ENCODE peak calls at places on chromosomes 13 and 19, in five cellular contexts. One of them, this sample, is unnamed.

GRCh38 chr13:98141938-98142426 is 912 bp upstream of the FARP1 start:
- DNase-seq in heart right ventricle: peak; percentile 19
- DNase-seq in adipocyte: no peak
- DNase-seq in IMR-90: no peak
- DNase-seq in lower lobe of right lung: peak; percentile 58
- DNase-seq in this sample: no peak

GRCh38 chr13:107459430-107459829 is 755.9 kb downstream of the LIG4 start:
- DNase-seq in lower lobe of right lung: no peak
- DNase-seq in adipocyte: peak; percentile 87
- DNase-seq in IMR-90: peak; percentile 85
- DNase-seq in heart right ventricle: no peak
- DNase-seq in this sample: no peak

GRCh38 chr13:30224732-30225131 is 82.6 kb downstream of the KATNAL1 start:
- DNase-seq in IMR-90: peak; percentile 30
- DNase-seq in adipocyte: no peak
- DNase-seq in lower lobe of right lung: no peak
- DNase-seq in heart right ventricle: no peak
- DNase-seq in this sample: no peak

GRCh38 chr19:28010656-28011055 is 1202.3 kb downstream of the UQCRFS1 start:
- DNase-seq in heart right ventricle: no peak
- DNase-seq in adipocyte: no peak
- DNase-seq in lower lobe of right lung: no peak
- DNase-seq in IMR-90: no peak
- DNase-seq in this sample: no peak

GRCh38 chr13:51502206-51502651 is 49.4 kb upstream of the INTS6 start:
- DNase-seq in IMR-90: peak; percentile 59
- DNase-seq in heart right ventricle: no peak
- DNase-seq in adipocyte: peak; percentile 15
- DNase-seq in lower lobe of right lung: no peak
- DNase-seq in this sample: no peak

GRCh38 chr13:30145709-30146367 is 161.5 kb downstream of the KATNAL1 start:
- DNase-seq in adipocyte: no peak
- DNase-seq in IMR-90: no peak
- DNase-seq in lower lobe of right lung: no peak
- DNase-seq in heart right ventricle: no peak
- DNase-seq in this sample: no peak

GRCh38 chr19:29277107-29277506 is 64.2 kb upstream of the UQCRFS1 start:
- DNase-seq in heart right ventricle: no peak
- DNase-seq in lower lobe of right lung: no peak
- DNase-seq in adipocyte: no peak
- DNase-seq in IMR-90: no peak
- DNase-seq in this sample: peak; percentile 50

GRCh38 chr19:10105241-10106099 is 692 bp upstream of the PPAN start:
- DNase-seq in lower lobe of right lung: no peak
- DNase-seq in adipocyte: no peak
- DNase-seq in heart right ventricle: no peak
- DNase-seq in IMR-90: no peak
- DNase-seq in this sample: no peak

GRCh38 chr19:43643326-43643725 is 3.7 kb upstream of the CADM4 start:
- DNase-seq in adipocyte: no peak
- DNase-seq in IMR-90: no peak
- DNase-seq in heart right ventricle: no peak
- DNase-seq in lower lobe of right lung: no peak
- DNase-seq in this sample: peak; percentile 44

GRCh38 chr19:6516659-6517291 is 14.1 kb upstream of the TNFSF9 start:
- DNase-seq in lower lobe of right lung: peak; percentile 94
- DNase-seq in IMR-90: peak; percentile 62
- DNase-seq in heart right ventricle: peak; percentile 94
- DNase-seq in adipocyte: peak; percentile 97
- DNase-seq in this sample: peak; percentile 82

GRCh38 chr19:53015730-53016129 is 2.0 kb downstream of the ERVV-1 start:
- DNase-seq in adipocyte: no peak
- DNase-seq in heart right ventricle: no peak
- DNase-seq in IMR-90: no peak
- DNase-seq in lower lobe of right lung: no peak
- DNase-seq in this sample: no peak

GRCh38 chr13:110813646-110814624 is 100.4 kb downstream of the ING1 start:
- DNase-seq in heart right ventricle: no peak
- DNase-seq in adipocyte: no peak
- DNase-seq in IMR-90: no peak
- DNase-seq in lower lobe of right lung: no peak
- DNase-seq in this sample: no peak

GRCh38 chr13:92260363-92260762 is 861.9 kb downstream of the GPC5 start:
- DNase-seq in heart right ventricle: no peak
- DNase-seq in IMR-90: no peak
- DNase-seq in lower lobe of right lung: no peak
- DNase-seq in adipocyte: no peak
- DNase-seq in this sample: no peak

GRCh38 chr19:43957891-43958290 is 6.9 kb downstream of the ZNF221 start:
- DNase-seq in lower lobe of right lung: no peak
- DNase-seq in adipocyte: peak; percentile 69
- DNase-seq in IMR-90: peak; percentile 89
- DNase-seq in heart right ventricle: no peak
- DNase-seq in this sample: no peak

GRCh38 chr13:30744056-30744684 is 8.8 kb downstream of the ALOX5AP start:
- DNase-seq in IMR-90: peak; percentile 61
- DNase-seq in heart right ventricle: no peak
- DNase-seq in lower lobe of right lung: peak; percentile 73
- DNase-seq in adipocyte: peak; percentile 32
- DNase-seq in this sample: no peak

GRCh38 chr13:98741741-98742435 is 10.6 kb downstream of the SLC15A1 start:
- DNase-seq in heart right ventricle: no peak
- DNase-seq in adipocyte: no peak
- DNase-seq in lower lobe of right lung: no peak
- DNase-seq in IMR-90: no peak
- DNase-seq in this sample: no peak

GRCh38 chr13:24076124-24076523 is 84.4 kb upstream of the SPATA13 start:
- DNase-seq in adipocyte: no peak
- DNase-seq in IMR-90: no peak
- DNase-seq in heart right ventricle: no peak
- DNase-seq in lower lobe of right lung: no peak
- DNase-seq in this sample: no peak

GRCh38 chr19:2494084-2494446 is 18.1 kb downstream of the GADD45B start:
- DNase-seq in adipocyte: peak; percentile 62
- DNase-seq in heart right ventricle: no peak
- DNase-seq in lower lobe of right lung: no peak
- DNase-seq in IMR-90: peak; percentile 65
- DNase-seq in this sample: peak; percentile 52

DNA sequence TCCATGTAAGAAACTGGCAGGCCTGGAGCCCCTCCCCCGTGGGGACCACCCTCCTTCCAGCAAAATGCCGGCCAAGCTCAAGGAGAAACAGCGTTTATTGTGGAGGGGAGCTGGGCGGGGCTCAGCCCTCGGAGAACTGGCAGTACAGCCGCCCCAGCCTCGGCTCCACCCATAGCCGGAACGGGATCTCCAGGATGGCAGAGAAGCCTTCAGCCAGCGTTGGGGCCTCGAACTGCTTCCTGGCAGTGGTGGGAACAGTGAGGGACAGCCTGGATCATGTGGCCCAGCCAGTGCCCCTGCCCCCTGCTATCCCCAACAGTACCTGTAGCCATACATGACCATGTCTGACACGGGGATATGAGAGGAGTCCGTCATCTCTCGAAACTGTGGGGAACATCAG is 6.2 kb downstream of the PNKP start:
- DNase-seq in adipocyte: no peak
- DNase-seq in lower lobe of right lung: peak; percentile 49
- DNase-seq in heart right ventricle: peak; percentile 48
- DNase-seq in IMR-90: no peak
- DNase-seq in this sample: no peak
- H3K36me3 ChIP-seq in adipocyte: peaks cover 57% of the 10 kb centered on the region
- H3K36me3 ChIP-seq in lower lobe of right lung: peaks cover 85% of the 10 kb centered on the region
- H3K36me3 ChIP-seq in heart right ventricle: no peaks in the 10 kb centered on the region
- H3K36me3 ChIP-seq in IMR-90: peaks cover 74% of the 10 kb centered on the region
- H3K36me3 ChIP-seq in this sample: peaks cover 78% of the 10 kb centered on the region

DNA sequence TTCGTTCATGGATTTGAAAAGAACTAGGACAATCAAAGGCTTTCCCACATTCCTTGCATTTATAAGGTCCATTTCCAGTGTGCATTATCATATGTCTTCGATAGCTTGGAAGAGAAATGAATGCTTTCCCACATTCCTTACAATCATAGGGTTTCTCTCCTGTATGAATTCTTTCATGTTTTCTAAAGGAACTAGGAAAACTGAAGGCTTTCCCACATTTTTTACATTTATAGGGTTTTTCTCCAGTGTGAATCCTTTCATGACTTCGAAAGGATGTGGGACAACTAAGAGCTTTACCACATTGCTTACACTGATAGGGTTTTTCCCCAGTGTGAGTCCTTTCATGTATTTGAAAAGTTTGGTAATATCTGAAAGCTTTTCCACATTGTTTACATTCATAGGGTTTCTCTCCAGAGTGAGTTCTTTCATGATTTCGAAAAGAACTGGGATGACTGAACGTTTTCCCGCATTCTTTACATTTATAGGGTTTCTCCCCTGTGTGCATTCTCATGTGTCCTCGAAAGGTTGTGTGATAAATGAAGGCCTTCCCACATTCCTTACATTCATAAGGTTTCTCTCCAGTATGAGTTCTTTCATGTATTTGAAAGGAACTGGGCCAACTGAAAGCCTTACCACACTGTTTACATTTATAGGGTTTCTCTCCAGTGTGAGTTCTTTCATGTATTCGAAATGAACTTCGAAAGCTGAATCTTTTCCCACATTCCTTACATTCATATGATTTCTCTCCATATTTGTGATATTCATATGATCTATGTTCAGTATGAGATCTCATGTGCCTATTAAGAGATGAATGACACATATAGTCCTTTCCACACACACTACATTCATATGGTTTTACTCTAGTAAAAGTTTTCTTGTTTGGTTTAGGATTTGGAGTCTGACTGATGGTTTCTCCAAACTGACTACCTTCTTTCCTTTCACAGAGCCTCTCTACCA is 19.6 kb downstream of the ZNF709 start:
- DNase-seq in IMR-90: no peak
- DNase-seq in heart right ventricle: no peak
- DNase-seq in adipocyte: no peak
- DNase-seq in lower lobe of right lung: no peak
- DNase-seq in this sample: no peak
- H3K36me3 ChIP-seq in IMR-90: peaks cover 8% of the 10 kb centered on the region
- H3K36me3 ChIP-seq in heart right ventricle: peaks cover 4% of the 10 kb centered on the region
- H3K36me3 ChIP-seq in adipocyte: peaks cover 22% of the 10 kb centered on the region
- H3K36me3 ChIP-seq in lower lobe of right lung: peaks cover 14% of the 10 kb centered on the region
- H3K36me3 ChIP-seq in this sample: peaks cover 9% of the 10 kb centered on the region

GRCh38 chr13:42307461-42307860 is 35.5 kb downstream of the AKAP11 start:
- DNase-seq in IMR-90: no peak
- DNase-seq in adipocyte: no peak
- DNase-seq in lower lobe of right lung: no peak
- DNase-seq in heart right ventricle: no peak
- DNase-seq in this sample: no peak
- H3K36me3 ChIP-seq in IMR-90: peaks cover 12% of the 10 kb centered on the region
- H3K36me3 ChIP-seq in adipocyte: peaks cover 52% of the 10 kb centered on the region
- H3K36me3 ChIP-seq in lower lobe of right lung: peaks cover 37% of the 10 kb centered on the region
- H3K36me3 ChIP-seq in heart right ventricle: no peaks in the 10 kb centered on the region
- H3K36me3 ChIP-seq in this sample: peaks cover 46% of the 10 kb centered on the region

DNA sequence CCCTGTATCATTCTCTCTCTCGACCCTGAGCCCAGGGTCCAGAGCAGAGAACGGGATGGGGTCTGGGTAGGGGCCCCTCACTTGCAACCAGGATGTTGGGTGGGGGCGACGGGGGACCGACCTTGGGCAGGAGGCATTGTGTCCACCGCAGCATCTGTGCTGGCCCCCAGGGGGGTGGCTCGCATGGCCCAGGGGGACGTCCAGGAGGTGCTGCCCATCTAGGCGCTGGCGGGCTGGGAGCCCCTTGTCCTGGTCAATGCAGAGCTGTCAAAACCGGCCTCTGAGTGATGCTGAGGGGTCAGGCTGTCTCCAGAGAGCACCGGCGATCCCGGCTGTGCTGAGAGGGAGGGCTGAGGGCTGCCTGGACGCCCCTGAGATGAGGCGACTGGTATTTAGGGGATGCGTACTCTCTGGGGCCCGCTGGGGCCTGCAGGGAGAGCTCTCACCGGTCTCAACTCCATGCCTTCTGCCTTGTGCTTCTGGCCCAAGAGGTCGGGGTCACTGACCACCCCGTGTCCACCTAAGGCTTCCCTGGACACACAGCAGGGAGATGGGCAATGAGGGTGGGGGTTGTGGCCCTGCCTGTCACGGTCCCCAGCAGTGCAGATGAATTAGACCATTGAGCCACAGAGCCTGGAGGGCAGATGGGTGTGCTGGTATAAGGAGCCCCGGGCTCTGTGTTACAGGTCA is 8.5 kb downstream of the RPS9 start:
- DNase-seq in lower lobe of right lung: no peak
- DNase-seq in IMR-90: no peak
- DNase-seq in heart right ventricle: no peak
- DNase-seq in adipocyte: no peak
- DNase-seq in this sample: peak; percentile 35
- H3K36me3 ChIP-seq in lower lobe of right lung: peaks cover 41% of the 10 kb centered on the region
- H3K36me3 ChIP-seq in IMR-90: peaks cover 37% of the 10 kb centered on the region
- H3K36me3 ChIP-seq in heart right ventricle: no peaks in the 10 kb centered on the region
- H3K36me3 ChIP-seq in adipocyte: peaks cover 46% of the 10 kb centered on the region
- H3K36me3 ChIP-seq in this sample: peaks cover 68% of the 10 kb centered on the region

DNA sequence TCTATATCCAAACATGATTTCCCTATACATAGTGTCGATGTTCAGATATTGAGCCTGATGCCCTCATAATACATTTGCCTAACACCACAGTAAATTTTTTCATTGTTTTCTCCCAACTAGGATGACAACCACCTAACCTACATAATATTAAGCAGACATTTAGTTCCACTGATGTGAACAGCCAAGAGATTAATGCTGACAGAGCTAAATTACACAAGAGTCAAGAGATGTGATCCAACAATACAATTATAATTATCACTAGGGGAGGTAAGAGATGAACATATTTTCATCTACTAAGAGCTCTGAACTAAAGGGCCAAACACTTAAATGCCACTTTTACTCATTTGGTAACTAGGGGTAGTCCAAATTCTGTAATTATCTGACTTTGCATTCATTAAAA is 145.9 kb downstream of the DACH1 start:
- DNase-seq in IMR-90: no peak
- DNase-seq in adipocyte: no peak
- DNase-seq in heart right ventricle: no peak
- DNase-seq in lower lobe of right lung: no peak
- DNase-seq in this sample: no peak
- H3K36me3 ChIP-seq in IMR-90: no peaks in the 10 kb centered on the region
- H3K36me3 ChIP-seq in adipocyte: no peaks in the 10 kb centered on the region
- H3K36me3 ChIP-seq in heart right ventricle: no peaks in the 10 kb centered on the region
- H3K36me3 ChIP-seq in lower lobe of right lung: no peaks in the 10 kb centered on the region
- H3K36me3 ChIP-seq in this sample: no peaks in the 10 kb centered on the region

GRCh38 chr19:36236304-36236945 is 21.5 kb downstream of the ZNF146 start:
- DNase-seq in lower lobe of right lung: no peak
- DNase-seq in adipocyte: no peak
- DNase-seq in heart right ventricle: no peak
- DNase-seq in IMR-90: no peak
- DNase-seq in this sample: no peak

DNA sequence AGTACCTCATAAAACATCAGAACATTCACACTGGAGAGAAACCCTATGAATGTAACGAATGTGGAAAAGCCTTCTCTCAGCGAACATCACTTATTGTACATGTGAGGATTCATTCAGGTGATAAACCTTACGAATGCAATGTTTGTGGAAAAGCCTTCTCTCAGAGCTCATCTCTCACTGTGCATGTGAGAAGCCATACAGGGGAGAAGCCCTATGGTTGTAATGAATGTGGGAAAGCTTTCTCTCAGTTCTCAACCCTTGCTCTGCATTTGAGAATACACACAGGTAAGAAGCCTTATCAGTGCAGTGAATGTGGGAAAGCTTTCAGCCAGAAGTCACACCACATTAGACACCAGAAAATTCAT is 22.0 kb downstream of the ZNF146 start:
- DNase-seq in heart right ventricle: no peak
- DNase-seq in lower lobe of right lung: no peak
- DNase-seq in IMR-90: no peak
- DNase-seq in adipocyte: no peak
- DNase-seq in this sample: no peak
- H3K36me3 ChIP-seq in heart right ventricle: no peaks in the 10 kb centered on the region
- H3K36me3 ChIP-seq in lower lobe of right lung: peaks cover 63% of the 10 kb centered on the region
- H3K36me3 ChIP-seq in IMR-90: peaks cover 60% of the 10 kb centered on the region
- H3K36me3 ChIP-seq in adipocyte: peaks cover 84% of the 10 kb centered on the region
- H3K36me3 ChIP-seq in this sample: peaks cover 74% of the 10 kb centered on the region

GRCh38 chr19:310141-310651 is 19.0 kb upstream of the PLPP2 start:
- DNase-seq in adipocyte: no peak
- DNase-seq in IMR-90: no peak
- DNase-seq in lower lobe of right lung: no peak
- DNase-seq in heart right ventricle: no peak
- DNase-seq in this sample: no peak
- H3K36me3 ChIP-seq in adipocyte: peaks cover 62% of the 10 kb centered on the region
- H3K36me3 ChIP-seq in IMR-90: peaks cover 73% of the 10 kb centered on the region
- H3K36me3 ChIP-seq in lower lobe of right lung: peaks cover 73% of the 10 kb centered on the region
- H3K36me3 ChIP-seq in heart right ventricle: peaks cover 17% of the 10 kb centered on the region
- H3K36me3 ChIP-seq in this sample: no peaks in the 10 kb centered on the region

This sample was measured in MG63.